ENCODE peak calls at places on chromosome 17, in nine cellular contexts. D is breast epithelium; I is retinal pigment epithelial cell; S is prostate gland; A is CD8-positive, alpha-beta memory T cell; U is thoracic aorta; X is AG10803; V is upper lobe of right lung; N is fibroblast of the aortic adventitia. F is an unnamed sample.

GRCh38 chr17:4770632-4771031 is 1.1 kb upstream of the TM4SF5 start:
- DNase-seq in D (no peak), I (no peak), S (no peak), A (no peak), U (no peak), X (no peak), V (no peak), N (no peak), F (no peak)

GRCh38 chr17:51869387-51869786 is 289.1 kb downstream of the CA10 start:
- DNase-seq in D (no peak), I (no peak), S (no peak), A (no peak), U (no peak), X (no peak), V (no peak), N (no peak), F (no peak)

GRCh38 chr17:69871318-69871717 is 203.7 kb upstream of the KCNJ16 start:
- DNase-seq in D (no peak), I (no peak), S (no peak), A (no peak), U (no peak), X (no peak), V (no peak), N (no peak), F (no peak)

GRCh38 chr17:77579717-77580116 is 378.8 kb upstream of the TNRC6C start:
- DNase-seq in D (no peak), I (no peak), S (no peak), A (no peak), U (no peak), X (no peak), V (peak; percentile 33), N (no peak), F (no peak)

GRCh38 chr17:10845388-10845751 is 7.5 kb upstream of the PIRT start:
- DNase-seq in D (no peak), I (no peak), S (no peak), A (no peak), U (no peak), X (no peak), V (no peak), N (no peak), F (no peak)

GRCh38 chr17:17365476-17366110 is 62.4 kb downstream of the NT5M start:
- DNase-seq in D (no peak), I (no peak), S (no peak), A (no peak), U (no peak), X (no peak), V (peak; percentile 49), N (no peak), F (no peak)

GRCh38 chr17:2924211-2924610 is 128.0 kb downstream of the RAP1GAP2 start:
- DNase-seq in D (no peak), I (no peak), S (no peak), A (no peak), U (no peak), X (no peak), V (no peak), N (peak; percentile 18), F (no peak)

GRCh38 chr17:33945641-33946546 is 309.2 kb upstream of the CCL2 start:
- DNase-seq in D (no peak), I (no peak), S (no peak), A (no peak), U (no peak), X (no peak), V (no peak), N (no peak), F (no peak)

GRCh38 chr17:19897108-19897854 is 29.5 kb upstream of the ULK2 start:
- DNase-seq in D (peak; percentile 45), I (no peak), S (peak; percentile 61), A (no peak), U (no peak), X (no peak), V (no peak), N (no peak), F (no peak)

GRCh38 chr17:31051517-31051916 is 43.3 kb upstream of the NF1 start:
- DNase-seq in D (no peak), I (no peak), S (no peak), A (no peak), U (no peak), X (peak; percentile 5), V (no peak), N (peak; percentile 11), F (no peak)

GRCh38 chr17:75970011-75970523 is 8.9 kb downstream of the ACOX1 start:
- DNase-seq in D (no peak), I (no peak), S (no peak), A (no peak), U (no peak), X (peak; percentile 67), V (no peak), N (peak; percentile 49), F (no peak)

GRCh38 chr17:82029990-82030469 is 1.4 kb upstream of the RAC3 start:
- DNase-seq in D (no peak), I (no peak), S (no peak), A (no peak), U (no peak), X (no peak), V (no peak), N (no peak), F (no peak)
- H3K4me3 ChIP-seq in D (peak overlapping the region; percentile 59), I (no peak overlapping the region), S (no peak overlapping the region), A (no peak overlapping the region), U (peak overlapping the region; percentile 74), X (no peak overlapping the region), V (peak overlapping the region; percentile 56), N (no peak overlapping the region), F (peak overlapping the region; percentile 57)

GRCh38 chr17:67784364-67785121 is 40.8 kb upstream of the BPTF start:
- DNase-seq in D (no peak), I (no peak), S (no peak), A (no peak), U (no peak), X (no peak), V (no peak), N (peak; percentile 7), F (no peak)
- H3K4me3 ChIP-seq in D (no peak overlapping the region), I (no peak overlapping the region), S (no peak overlapping the region), A (no peak overlapping the region), U (no peak overlapping the region), X (no peak overlapping the region), V (no peak overlapping the region), N (no peak overlapping the region), F (no peak overlapping the region)

GRCh38 chr17:50127661-50128361 is 2.1 kb downstream of the SAMD14 start:
- DNase-seq in D (no peak), I (no peak), S (no peak), A (no peak), U (no peak), X (peak; percentile 28), V (no peak), N (no peak), F (no peak)
- H3K4me3 ChIP-seq in D (no peak overlapping the region), I (no peak overlapping the region), S (no peak overlapping the region), A (no peak overlapping the region), U (no peak overlapping the region), X (no peak overlapping the region), V (no peak overlapping the region), N (no peak overlapping the region), F (no peak overlapping the region)

DNA sequence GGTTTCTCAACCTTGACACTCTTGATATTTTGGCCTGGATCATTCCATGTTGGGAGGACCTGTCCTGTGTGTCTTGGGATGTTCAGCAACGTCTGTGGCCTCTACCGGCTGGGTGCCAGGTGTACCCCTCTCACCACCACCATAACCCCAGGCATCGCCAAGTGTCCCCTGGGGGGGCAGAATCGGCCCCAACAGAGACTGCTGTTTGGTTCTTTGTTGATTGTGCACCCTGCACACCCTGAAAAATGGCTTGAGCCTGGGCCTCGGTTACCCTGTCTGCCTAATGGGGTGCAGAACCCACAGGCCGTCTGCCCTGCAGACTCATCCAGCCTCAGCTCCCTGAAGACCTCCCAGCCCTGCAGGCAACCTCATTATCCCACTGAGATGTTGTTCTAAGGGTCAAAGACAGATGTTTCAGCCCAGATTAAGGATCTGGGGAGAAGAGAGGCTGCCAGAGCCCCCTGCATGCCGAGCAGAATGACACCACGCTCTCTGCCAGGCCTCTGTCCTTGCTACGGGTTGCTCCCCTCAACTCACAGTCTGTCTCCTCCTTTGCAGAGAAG is 9.2 kb downstream of the CACNG1 start:
- DNase-seq in D (no peak), I (no peak), S (no peak), A (peak; percentile 19), U (no peak), X (no peak), V (no peak), N (no peak), F (peak; percentile 15)
- H3K4me3 ChIP-seq in D (no peak overlapping the region), I (no peak overlapping the region), S (no peak overlapping the region), A (no peak overlapping the region), U (no peak overlapping the region), X (no peak overlapping the region), V (no peak overlapping the region), N (no peak overlapping the region), F (no peak overlapping the region)